ENCODE peak calls at places on chromosomes 5 and 9, in eight cellular contexts. O, T, I, A, U, D, M and F are unnamed samples.

GRCh38 chr5:66224773-66225553 is 80.9 kb downstream of the SREK1 start:
- DNase-seq in A (no peak), O (no peak), M (no peak), D (no peak), I (no peak), T (no peak), U (no peak), F (no peak)

GRCh38 chr5:128905225-128906110 is 59.8 kb upstream of the SLC27A6 start:
- DNase-seq in M (peak; percentile 43), A (peak; percentile 9), D (peak; percentile 75), O (no peak), U (peak; percentile 61), I (peak; percentile 30), T (no peak), F (no peak)

GRCh38 chr9:116267021-116267420 is 113.4 kb downstream of the PAPPA start:
- DNase-seq in T (no peak), I (no peak), O (no peak), A (no peak), D (no peak), U (no peak), M (no peak), F (no peak)

GRCh38 chr5:2251298-2251697 is 368.6 kb upstream of the IRX4 start:
- DNase-seq in D (no peak), O (no peak), I (no peak), M (no peak), T (no peak), U (no peak), A (no peak), F (no peak)

GRCh38 chr5:32008746-32009145 is 165.4 kb downstream of the GOLPH3 start:
- DNase-seq in O (no peak), A (no peak), T (no peak), U (no peak), M (no peak), I (no peak), D (no peak), F (no peak)

GRCh38 chr5:89377752-89378455 is 494.9 kb upstream of the MEF2C start:
- DNase-seq in O (no peak), I (no peak), T (no peak), M (no peak), D (no peak), A (no peak), U (no peak), F (no peak)

GRCh38 chr9:85729882-85730281 is 11.9 kb downstream of the AGTPBP1 start:
- DNase-seq in T (no peak), A (no peak), U (no peak), O (no peak), D (no peak), I (no peak), M (no peak), F (no peak)

GRCh38 chr5:159504857-159505304 is 174.6 kb upstream of the IL12B start:
- DNase-seq in I (peak; percentile 24), A (no peak), D (peak; percentile 75), O (peak; percentile 70), T (no peak), U (no peak), M (no peak), F (peak; percentile 41)

GRCh38 chr5:144504929-144505578 is 334.4 kb downstream of the KCTD16 start:
- DNase-seq in M (no peak), O (no peak), I (no peak), A (no peak), D (no peak), T (no peak), U (no peak), F (no peak)

GRCh38 chr5:31192442-31192841 is 1.0 kb upstream of the CDH6 start:
- DNase-seq in D (no peak), T (no peak), U (no peak), M (no peak), O (no peak), I (no peak), A (no peak), F (no peak)

GRCh38 chr9:14248149-14248548 is 65.8 kb downstream of the NFIB start:
- DNase-seq in A (no peak), U (no peak), M (no peak), O (no peak), I (no peak), D (no peak), T (no peak), F (no peak)

GRCh38 chr9:17294822-17295624 is 160.2 kb downstream of the CNTLN start:
- DNase-seq in D (no peak), U (no peak), T (no peak), A (no peak), I (no peak), M (no peak), O (no peak), F (no peak)

GRCh38 chr9:109141375-109141774 is 21.6 kb upstream of the TMEM245 start:
- DNase-seq in U (no peak), A (no peak), T (no peak), I (no peak), D (no peak), M (no peak), O (no peak), F (no peak)

GRCh38 chr9:137728444-137729311 is 109.9 kb downstream of the EHMT1 start:
- DNase-seq in D (no peak), O (no peak), A (no peak), T (no peak), I (no peak), M (no peak), U (no peak), F (no peak)

GRCh38 chr5:147611483-147611882 is 101.6 kb upstream of the DPYSL3 start:
- DNase-seq in U (no peak), M (no peak), A (no peak), D (no peak), I (no peak), O (no peak), T (no peak), F (no peak)

GRCh38 chr9:14030350-14030823 is 283.6 kb downstream of the NFIB start:
- DNase-seq in U (no peak), D (peak; percentile 75), T (no peak), I (peak; percentile 26), A (no peak), O (no peak), M (no peak), F (no peak)

GRCh38 chr9:6098431-6098830 is 83.0 kb upstream of the RANBP6 start:
- DNase-seq in A (no peak), I (no peak), D (no peak), O (no peak), M (no peak), T (no peak), U (no peak), F (no peak)

GRCh38 chr9:123002754-123003153 is 30.7 kb upstream of the GPR21 start:
- DNase-seq in M (no peak), I (no peak), U (no peak), A (no peak), D (no peak), T (no peak), O (no peak), F (no peak)

GRCh38 chr5:88370824-88371223 is 102.2 kb upstream of the TMEM161B start:
- DNase-seq in D (no peak), T (no peak), O (no peak), I (no peak), M (no peak), U (no peak), A (no peak), F (no peak)
- H3K27ac ChIP-seq in D (no peak overlapping the region), T (no peak overlapping the region), O (no peak overlapping the region), I (no peak overlapping the region), M (no peak overlapping the region), U (no peak overlapping the region), A (no peak overlapping the region), F (no peak overlapping the region)

GRCh38 chr5:123626051-123626450 is 114.1 kb downstream of the CSNK1G3 start:
- DNase-seq in A (no peak), T (no peak), I (no peak), O (no peak), D (no peak), M (no peak), U (no peak), F (no peak)

GRCh38 chr5:123628860-123629544 is 117.0 kb downstream of the CSNK1G3 start:
- DNase-seq in U (no peak), T (no peak), O (no peak), A (no peak), I (no peak), D (no peak), M (no peak), F (no peak)
- H3K27ac ChIP-seq in U (no peak overlapping the region), T (no peak overlapping the region), O (no peak overlapping the region), A (no peak overlapping the region), I (no peak overlapping the region), D (no peak overlapping the region), M (no peak overlapping the region), F (no peak overlapping the region)

DNA sequence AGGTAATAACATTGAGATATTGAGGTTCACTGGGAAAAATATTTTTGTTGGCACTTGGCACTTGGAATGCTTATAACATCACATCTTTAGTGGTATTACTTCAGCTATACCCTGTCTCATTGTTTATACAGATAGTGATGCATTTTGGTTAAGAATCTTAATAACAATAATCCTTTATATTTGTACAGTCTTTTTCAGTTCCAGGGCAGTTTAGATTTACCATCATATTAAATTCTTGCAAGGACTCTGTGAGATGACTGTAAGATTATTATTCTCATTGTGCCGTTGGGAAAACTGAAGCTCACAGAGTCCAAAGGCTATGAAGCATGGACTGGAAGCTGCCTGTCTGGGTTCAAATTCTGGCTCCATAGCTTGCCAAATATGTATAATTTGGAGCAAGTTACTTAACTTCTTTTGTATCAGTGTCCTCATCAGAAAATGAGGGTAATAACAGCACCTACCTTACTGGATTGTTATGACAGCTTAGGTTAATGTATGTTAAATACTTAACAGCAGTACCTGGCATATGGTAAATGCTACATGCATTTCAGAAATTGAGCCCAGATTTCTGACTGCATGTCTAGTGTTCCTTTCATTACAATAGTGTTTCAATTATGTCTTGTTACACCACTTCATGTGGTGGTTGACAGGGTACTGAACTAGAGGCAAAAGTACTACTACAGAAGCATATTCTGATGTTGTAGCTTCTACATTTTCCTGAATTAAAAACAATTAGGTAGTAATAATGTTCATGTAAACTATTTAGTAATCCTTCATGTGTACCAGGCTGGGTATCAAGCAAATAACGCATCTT is 272.2 kb downstream of the PLK2 start:
- DNase-seq in A (no peak), U (no peak), D (no peak), M (no peak), I (no peak), O (no peak), T (no peak), F (no peak)
- H3K27ac ChIP-seq in A (no peak overlapping the region), U (no peak overlapping the region), D (no peak overlapping the region), M (no peak overlapping the region), I (no peak overlapping the region), O (no peak overlapping the region), T (no peak overlapping the region), F (no peak overlapping the region)

GRCh38 chr9:129716091-129716490 is 36.8 kb downstream of the PTGES start:
- DNase-seq in A (no peak), T (no peak), O (peak; percentile 78), D (no peak), I (no peak), M (no peak), U (no peak), F (peak; percentile 38)

GRCh38 chr9:129718647-129719046 is 34.2 kb downstream of the PTGES start:
- DNase-seq in O (no peak), T (no peak), M (no peak), A (no peak), D (no peak), U (no peak), I (no peak), F (no peak)

GRCh38 chr9:129712595-129713524 is 40.0 kb downstream of the PTGES start:
- DNase-seq in U (no peak), T (no peak), I (no peak), M (no peak), D (peak; percentile 48), A (no peak), O (peak; percentile 80), F (no peak)

GRCh38 chr9:129717991-129718390 is 34.9 kb downstream of the PTGES start:
- DNase-seq in T (no peak), A (no peak), O (no peak), U (no peak), M (no peak), I (no peak), D (no peak), F (no peak)

GRCh38 chr9:129714393-129715051 is 38.3 kb downstream of the PTGES start:
- DNase-seq in A (no peak), O (peak; percentile 80), T (no peak), U (no peak), M (no peak), I (no peak), D (peak; percentile 46), F (no peak)
- H3K27ac ChIP-seq in A (no peak overlapping the region), O (peak overlapping the region; percentile 84), T (no peak overlapping the region), U (no peak overlapping the region), M (no peak overlapping the region), I (no peak overlapping the region), D (peak overlapping the region; percentile 89), F (no peak overlapping the region)